ENCODE peak calls at places on chromosome 16, in six cellular contexts. I is HCT116; Q is WTC11; K is testis; E is CD8-positive, alpha-beta T cell; O is GM13976. L is an unnamed sample.

GRCh38 chr16:81071816-81072215 is 5.2 kb downstream of the C16orf46 start:
- DNase-seq in E (no peak), I (peak; percentile 28), Q (no peak), K (no peak), O (no peak), L (no peak)

GRCh38 chr16:600781-601180 is 10.9 kb downstream of the RAB40C start:
- DNase-seq in K (no peak), Q (no peak), I (no peak), O (no peak), E (no peak), L (no peak)

GRCh38 chr16:4205971-4206370 is 35.9 kb downstream of the SRL start:
- DNase-seq in O (no peak), E (no peak), K (no peak), I (no peak), Q (no peak), L (no peak)

GRCh38 chr16:67187175-67187900 is 2.6 kb downstream of the EXOC3L1 start:
- DNase-seq in K (no peak), E (no peak), Q (no peak), O (no peak), I (no peak), L (no peak)

GRCh38 chr16:29665294-29666077 is 2.4 kb downstream of the SPN start:
- DNase-seq in K (no peak), I (no peak), E (no peak), O (no peak), Q (no peak), L (no peak)

GRCh38 chr16:65672960-65673359 is 551.1 kb upstream of the CDH11 start:
- DNase-seq in Q (no peak), I (no peak), K (no peak), E (no peak), O (no peak), L (no peak)

GRCh38 chr16:57601801-57602478 is 26.5 kb upstream of the ADGRG1 start:
- DNase-seq in Q (no peak), E (no peak), K (no peak), I (no peak), O (peak; percentile 73), L (no peak)

GRCh38 chr16:84795338-84796053 is 24.3 kb upstream of the CRISPLD2 start:
- DNase-seq in E (no peak), K (peak; percentile 79), O (no peak), Q (no peak), I (no peak), L (no peak)

GRCh38 chr16:12449795-12450194 is 353.9 kb downstream of the CPPED1 start:
- DNase-seq in K (no peak), O (no peak), I (no peak), E (no peak), Q (no peak), L (no peak)

GRCh38 chr16:23869052-23869451 is 33.3 kb downstream of the PRKCB start:
- DNase-seq in I (no peak), Q (no peak), O (no peak), K (no peak), E (no peak), L (no peak)

GRCh38 chr16:57906385-57907316 is 64.3 kb downstream of the CNGB1 start:
- DNase-seq in K (peak; percentile 28), E (peak; percentile 9), O (no peak), Q (peak; percentile 74), I (no peak), L (peak; percentile 56)

GRCh38 chr16:2786061-2786825 is 1.1 kb downstream of the PRSS33 start:
- DNase-seq in Q (no peak), O (no peak), E (no peak), K (no peak), I (no peak), L (no peak)

GRCh38 chr16:84294196-84295142 is at the start of gene WFDC1:
- DNase-seq in K (no peak), O (no peak), Q (peak; percentile 29), I (no peak), E (no peak), L (peak; percentile 55)

GRCh38 chr16:30083216-30084055 is 7.6 kb downstream of the PPP4C start:
- DNase-seq in K (no peak), Q (no peak), O (no peak), I (no peak), E (no peak), L (no peak)

GRCh38 chr16:709651-710499 is 4.3 kb upstream of the FBXL16 start:
- DNase-seq in K (peak; percentile 71), O (no peak), Q (peak; percentile 69), I (no peak), E (no peak), L (peak; percentile 80)

GRCh38 chr16:86509759-86510464 is 415 bp upstream of the FOXF1 start:
- DNase-seq in Q (peak; percentile 66), I (no peak), K (no peak), E (no peak), O (no peak), L (peak; percentile 69)

GRCh38 chr16:31380201-31380600 is 12.9 kb upstream of the ITGAD start:
- DNase-seq in O (no peak), Q (no peak), E (no peak), K (no peak), I (no peak), L (no peak)

GRCh38 chr16:31385680-31386079 is 7.5 kb upstream of the ITGAD start:
- DNase-seq in O (no peak), I (peak; percentile 15), K (no peak), Q (no peak), E (no peak), L (no peak)

GRCh38 chr16:31386157-31386984 is 6.8 kb upstream of the ITGAD start:
- DNase-seq in E (no peak), O (no peak), I (peak; percentile 54), K (no peak), Q (no peak), L (no peak)

GRCh38 chr16:31377210-31377903 is 15.8 kb upstream of the ITGAD start:
- DNase-seq in I (no peak), Q (no peak), E (no peak), K (no peak), O (no peak), L (no peak)

DNA sequence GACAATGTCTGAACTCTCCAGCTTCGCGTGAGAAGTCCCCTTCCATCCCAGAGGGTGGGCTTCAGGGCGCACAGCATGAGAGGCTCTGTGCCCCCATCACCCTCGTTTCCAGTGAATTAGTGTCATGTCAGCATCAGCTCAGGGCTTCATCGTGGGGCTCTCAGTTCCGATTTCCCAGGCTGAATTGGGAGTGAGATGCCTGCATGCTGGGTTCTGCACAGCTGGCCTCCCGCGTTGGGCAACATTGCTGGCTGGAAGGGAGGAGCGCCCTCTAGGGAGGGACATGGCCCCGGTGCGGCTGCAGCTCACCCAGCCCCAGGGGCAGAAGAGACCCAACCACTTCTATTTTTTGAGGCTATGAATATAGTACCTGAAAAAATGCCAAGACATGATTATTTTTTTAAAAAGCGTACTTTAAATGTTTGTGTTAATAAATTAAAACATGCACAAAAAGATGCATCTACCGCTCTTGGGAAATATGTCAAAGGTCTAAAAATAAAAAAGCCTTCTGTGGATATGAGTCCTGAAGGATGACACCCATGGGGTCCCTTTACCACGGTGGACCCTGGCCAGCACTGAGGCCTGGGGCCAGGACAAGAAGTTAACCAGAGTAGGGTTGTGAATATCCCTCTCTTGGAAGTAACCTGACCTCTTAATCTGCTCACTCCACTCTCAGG is 10.5 kb upstream of the ITGAD start:
- DNase-seq in E (peak; percentile 53), O (peak; percentile 86), I (peak; percentile 33), Q (peak; percentile 83), K (peak; percentile 80), L (peak; percentile 77)
- TF ChIP-seq CTCF in E (peak; percentile 72), O (peak; percentile 89), I (peak; percentile 93), Q (peak; percentile 62), K (peak; percentile 14), L (peak; percentile 78)

DNA sequence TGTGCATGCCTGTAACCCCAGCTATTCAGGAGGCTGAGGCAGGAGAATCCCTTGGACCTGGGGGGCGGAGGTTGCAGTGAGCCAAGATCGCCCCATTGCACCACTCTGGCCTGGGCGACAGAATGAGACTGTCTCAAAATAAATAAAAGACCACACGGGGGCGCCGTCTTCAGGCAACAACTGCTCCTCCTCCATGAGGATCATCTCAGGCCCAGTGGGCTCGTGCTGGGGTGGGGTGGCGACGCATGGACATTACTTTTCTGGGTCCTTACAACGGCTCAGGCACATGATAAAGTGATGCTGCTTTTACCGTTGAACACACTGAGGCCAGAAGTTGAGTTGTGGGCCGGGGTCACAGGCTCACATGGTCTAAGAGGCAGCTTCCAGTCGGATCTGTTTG is 56.2 kb downstream of the PRMT7 start:
- DNase-seq in O (peak; percentile 73), K (peak; percentile 82), E (no peak), Q (peak; percentile 75), I (peak; percentile 16), L (peak; percentile 62)
- TF ChIP-seq CTCF in O (peak; percentile 47), K (peak; percentile 30), E (peak; percentile 52), Q (peak; percentile 32), I (peak; percentile 48), L (peak; percentile 48)

GRCh38 chr16:79210629-79211028 is 389.9 kb downstream of the MAF start:
- DNase-seq in I (no peak), O (no peak), E (no peak), Q (no peak), K (no peak), L (no peak)

GRCh38 chr16:79211581-79211980 is 389.0 kb downstream of the MAF start:
- DNase-seq in I (no peak), E (no peak), K (no peak), Q (no peak), O (no peak), L (no peak)

GRCh38 chr16:79212114-79212791 is 388.3 kb downstream of the MAF start:
- DNase-seq in O (no peak), I (no peak), E (no peak), K (no peak), Q (no peak), L (no peak)

GRCh38 chr16:79215289-79215688 is 385.2 kb downstream of the MAF start:
- DNase-seq in E (no peak), O (no peak), K (no peak), Q (no peak), I (no peak), L (no peak)

DNA sequence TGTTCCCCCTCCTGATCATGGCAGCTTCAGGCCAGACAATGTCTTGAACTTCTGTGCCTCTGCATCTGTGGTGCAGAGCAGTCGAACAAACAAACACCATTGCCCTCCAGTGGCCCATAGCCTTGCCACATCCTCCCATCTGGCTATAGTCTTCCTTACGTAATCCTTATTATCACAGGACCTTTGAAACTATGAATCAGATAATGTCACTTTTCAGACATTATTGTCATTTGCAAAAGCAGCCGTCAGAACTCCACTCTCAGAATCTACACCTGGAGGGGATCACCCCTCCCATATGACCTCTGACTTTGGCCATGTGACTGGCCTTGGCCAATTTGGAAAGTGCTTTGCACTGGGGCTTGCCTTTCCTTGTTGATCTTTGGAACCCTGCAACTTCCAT is 387.3 kb downstream of the MAF start:
- DNase-seq in K (no peak), O (no peak), I (no peak), E (no peak), Q (no peak), L (no peak)
- TF ChIP-seq CTCF in K (no peak), O (no peak), I (no peak), E (no peak), Q (no peak), L (no peak)

DNA sequence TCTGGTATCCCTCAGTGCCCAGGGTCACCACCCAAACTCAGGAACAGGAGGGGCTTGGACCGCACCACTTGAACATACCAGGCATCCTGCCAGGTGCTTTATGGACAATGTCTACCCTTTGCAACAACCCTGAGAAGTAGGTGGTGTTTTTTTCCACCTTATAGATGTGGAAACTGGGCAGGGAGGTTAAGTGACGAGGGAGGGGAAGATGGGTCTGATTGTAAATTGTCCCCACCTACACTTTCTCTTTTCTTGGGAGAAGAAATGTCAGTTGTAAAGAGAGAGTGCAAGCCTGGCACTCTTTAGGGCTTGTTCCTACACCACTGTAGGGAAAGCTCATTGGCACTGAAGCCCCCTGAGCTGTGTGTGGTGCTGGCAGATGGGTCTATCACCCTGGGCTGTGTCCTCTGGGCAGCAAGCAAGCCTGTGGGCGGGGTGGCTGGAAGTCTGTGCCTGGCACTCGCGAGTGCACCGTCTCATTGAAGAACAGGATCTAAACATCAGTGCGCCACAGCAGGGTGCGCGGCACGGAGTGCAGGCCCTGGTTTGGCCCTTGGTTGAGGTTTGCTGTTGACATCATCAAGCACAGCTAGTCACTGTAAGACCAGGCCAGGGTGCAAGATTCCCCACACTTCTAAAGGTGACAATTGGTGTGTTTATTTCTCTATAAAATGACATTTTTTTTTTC is 15.1 kb downstream of the NOD2 start:
- DNase-seq in Q (no peak), E (no peak), I (no peak), K (no peak), O (no peak), L (no peak)
- TF ChIP-seq CTCF in Q (no peak), E (no peak), I (no peak), K (no peak), O (no peak), L (no peak)